ENCODE peak calls at places on chromosomes 7 and 10, in eight cellular contexts. K is nephron progenitor cell, C is GM12865, O is HFF-Myc, N is epithelial cell of esophagus, U is GM13976, V is breast epithelium, W is left ventricle myocardium inferior. G is an unnamed sample.

GRCh38 chr10:116848032-116848911 is 1.0 kb upstream of the ENO4 start:
- DNase-seq in K (no peak), C (peak; percentile 72), O (no peak), N (peak; percentile 12), U (peak; percentile 66), V (no peak), W (no peak), G (no peak)

GRCh38 chr10:132678436-132679216 is 107.3 kb downstream of the NKX6-2 start:
- DNase-seq in K (no peak), C (no peak), O (no peak), N (no peak), U (no peak), V (no peak), W (no peak), G (no peak)

GRCh38 chr7:24948739-24949138 is 31.2 kb downstream of the OSBPL3 start:
- DNase-seq in K (no peak), C (peak; percentile 28), O (no peak), N (peak; percentile 39), U (peak; percentile 25), V (no peak), W (no peak), G (no peak)

GRCh38 chr10:44972874-44973306 is 5.7 kb downstream of the DEPP1 start:
- DNase-seq in K (no peak), C (no peak), O (no peak), N (no peak), U (no peak), V (no peak), W (no peak), G (no peak)

GRCh38 chr10:48523212-48523819 is 81.6 kb downstream of the ARHGAP22 start:
- DNase-seq in K (peak; percentile 50), C (no peak), O (peak; percentile 60), N (peak; percentile 42), U (no peak), V (no peak), W (peak; percentile 51), G (peak; percentile 50)

GRCh38 chr7:80078159-80078731 is 56.4 kb upstream of the GNAI1 start:
- DNase-seq in K (no peak), C (no peak), O (no peak), N (peak; percentile 48), U (no peak), V (no peak), W (no peak), G (peak; percentile 15)

GRCh38 chr7:46812047-46812672 is 769.8 kb downstream of the TNS3 start:
- DNase-seq in K (no peak), C (no peak), O (no peak), N (no peak), U (no peak), V (no peak), W (no peak), G (no peak)

GRCh38 chr7:97623333-97623732 is 108.6 kb upstream of the TAC1 start:
- DNase-seq in K (no peak), C (peak; percentile 47), O (no peak), N (no peak), U (peak; percentile 30), V (no peak), W (no peak), G (no peak)

GRCh38 chr10:34299105-34299611 is 515.9 kb downstream of the PARD3 start:
- DNase-seq in K (no peak), C (no peak), O (no peak), N (peak; percentile 41), U (no peak), V (no peak), W (no peak), G (no peak)

GRCh38 chr10:38143587-38143986 is 49.5 kb downstream of the ZNF37A start:
- DNase-seq in K (no peak), C (no peak), O (no peak), N (no peak), U (no peak), V (no peak), W (no peak), G (no peak)

GRCh38 chr7:151081170-151082101 is 827 bp upstream of the FASTK start:
- DNase-seq in K (no peak), C (no peak), O (no peak), N (peak; percentile 42), U (no peak), V (no peak), W (no peak), G (no peak)

GRCh38 chr7:57426629-57427003 is 23.4 kb upstream of the ZNF716 start:
- DNase-seq in K (no peak), C (no peak), O (no peak), N (no peak), U (no peak), V (no peak), W (no peak), G (no peak)

GRCh38 chr7:92904292-92905131 is 68.1 kb upstream of the CDK6 start:
- DNase-seq in K (no peak), C (peak; percentile 97), O (peak; percentile 93), N (peak; percentile 99), U (peak; percentile 61), V (no peak), W (no peak), G (no peak)

GRCh38 chr7:158134824-158135223 is 452.8 kb downstream of the PTPRN2 start:
- DNase-seq in K (no peak), C (no peak), O (no peak), N (no peak), U (no peak), V (no peak), W (no peak), G (no peak)

GRCh38 chr10:84665883-84666463 is 337.6 kb downstream of the CCSER2 start:
- DNase-seq in K (peak; percentile 18), C (peak; percentile 42), O (no peak), N (peak; percentile 43), U (peak; percentile 39), V (no peak), W (no peak), G (peak; percentile 15)

GRCh38 chr10:33735463-33735862 is 401.0 kb upstream of the NRP1 start:
- DNase-seq in K (no peak), C (peak; percentile 46), O (no peak), N (peak; percentile 26), U (no peak), V (no peak), W (no peak), G (peak; percentile 41)

GRCh38 chr10:6737080-6737641 is 157.1 kb upstream of the PRKCQ start:
- DNase-seq in K (peak; percentile 14), C (no peak), O (peak; percentile 51), N (peak; percentile 88), U (no peak), V (no peak), W (no peak), G (peak; percentile 83)

GRCh38 chr7:27647052-27647451 is 15.6 kb downstream of the HIBADH start:
- DNase-seq in K (no peak), C (no peak), O (no peak), N (peak; percentile 90), U (no peak), V (no peak), W (no peak), G (peak; percentile 76)

GRCh38 chr10:63157845-63158624 is 24.9 kb downstream of the NRBF2 start:
- DNase-seq in K (peak; percentile 45), C (peak; percentile 93), O (peak; percentile 80), N (peak; percentile 94), U (peak; percentile 57), V (no peak), W (no peak), G (peak; percentile 57)

GRCh38 chr7:23471090-23471859 is 984 bp upstream of the IGF2BP3 start:
- DNase-seq in K (peak; percentile 91), C (peak; percentile 95), O (no peak), N (peak; percentile 65), U (peak; percentile 82), V (no peak), W (no peak), G (peak; percentile 92)

GRCh38 chr10:73859441-73860049 is 14.8 kb downstream of the CAMK2G start:
- DNase-seq in K (no peak), C (peak; percentile 7), O (no peak), N (no peak), U (no peak), V (no peak), W (no peak), G (no peak)

GRCh38 chr10:3747984-3748383 is 37.0 kb downstream of the KLF6 start:
- DNase-seq in K (no peak), C (no peak), O (no peak), N (no peak), U (no peak), V (no peak), W (no peak), G (no peak)

GRCh38 chr10:109957092-109957797 is 33.9 kb upstream of the XPNPEP1 start:
- DNase-seq in K (no peak), C (peak; percentile 93), O (no peak), N (no peak), U (peak; percentile 54), V (no peak), W (no peak), G (no peak)

GRCh38 chr10:94138391-94138790 is 144.7 kb downstream of the PLCE1 start:
- DNase-seq in K (no peak), C (no peak), O (no peak), N (no peak), U (no peak), V (no peak), W (no peak), G (no peak)
- TF ChIP-seq CTCF in K (no peak), C (no peak), O (no peak), N (no peak), U (no peak), V (no peak), W (no peak), G (no peak)

GRCh38 chr10:78909268-78909667 is 159.5 kb upstream of the ZMIZ1 start:
- DNase-seq in K (no peak), C (no peak), O (no peak), N (no peak), U (no peak), V (no peak), W (no peak), G (no peak)
- TF ChIP-seq CTCF in K (no peak), C (no peak), O (no peak), N (no peak), U (no peak), V (no peak), W (no peak), G (no peak)

GRCh38 chr7:110620336-110620735 is 470.6 kb upstream of the LRRN3 start:
- DNase-seq in K (peak; percentile 3), C (no peak), O (no peak), N (no peak), U (no peak), V (no peak), W (no peak), G (no peak)

GRCh38 chr7:110621289-110621688 is 469.6 kb upstream of the LRRN3 start:
- DNase-seq in K (no peak), C (no peak), O (no peak), N (no peak), U (no peak), V (no peak), W (no peak), G (no peak)

DNA sequence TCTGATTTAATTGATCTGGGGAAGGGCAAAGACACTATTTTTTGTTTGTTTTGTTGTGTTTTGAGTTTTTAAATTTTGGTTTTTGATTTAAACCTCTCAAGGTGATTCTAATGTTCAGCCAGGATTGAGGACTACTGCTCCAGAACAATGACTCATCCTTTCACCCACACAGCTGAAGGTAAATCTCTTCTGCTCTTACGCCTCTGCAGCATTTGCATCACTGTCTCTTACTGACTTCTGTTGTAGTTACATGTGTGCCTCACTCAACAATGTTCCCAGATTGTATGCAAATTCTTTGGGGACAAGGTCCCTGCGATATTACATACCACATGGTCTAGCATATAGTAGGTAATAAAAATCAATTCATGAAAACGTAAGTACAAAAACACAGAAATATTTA is 467.5 kb upstream of the LRRN3 start:
- DNase-seq in K (no peak), C (no peak), O (no peak), N (peak; percentile 10), U (no peak), V (no peak), W (no peak), G (no peak)
- TF ChIP-seq CTCF in K (no peak), C (no peak), O (no peak), N (no peak), U (no peak), V (no peak), W (no peak), G (no peak)

GRCh38 chr10:79105164-79105739 is 36.5 kb downstream of the ZMIZ1 start:
- DNase-seq in K (no peak), C (no peak), O (no peak), N (no peak), U (no peak), V (no peak), W (no peak), G (no peak)
- TF ChIP-seq CTCF in K (no peak), C (no peak), O (no peak), N (no peak), U (no peak), V (no peak), W (peak; percentile 38), G (no peak)

G was measured in A549.